ENCODE peak calls at places on chromosomes 11 and 22, in six cellular contexts. Q is HepG2, C is A549, U is K562, X is endothelial cell of umbilical vein, A is GM12878. N is an unnamed sample.

GRCh38 chr22:32606181-32606580 is 131.6 kb downstream of the FBXO7 start:
- DNase-seq in X (no peak), A (no peak), C (no peak), Q (no peak), U (no peak), N (no peak)

GRCh38 chr22:45602824-45603301 is 68.8 kb upstream of the ATXN10 start:
- DNase-seq in U (peak; percentile 88), X (no peak), C (peak; percentile 82), Q (peak; percentile 24), A (no peak), N (peak; percentile 96)

GRCh38 chr22:32904044-32904443 is 102.5 kb downstream of the TIMP3 start:
- DNase-seq in Q (peak; percentile 23), U (peak; percentile 77), C (peak; percentile 29), X (no peak), A (no peak), N (peak; percentile 40)

GRCh38 chr11:20058749-20059458 is 101.4 kb downstream of the DBX1 start:
- DNase-seq in C (no peak), A (no peak), X (no peak), U (no peak), Q (no peak), N (no peak)

GRCh38 chr11:96207459-96208449 is 135.2 kb downstream of the MAML2 start:
- DNase-seq in Q (peak; percentile 84), A (no peak), X (peak; percentile 89), U (no peak), C (no peak), N (peak; percentile 47)

GRCh38 chr11:118907051-118907748 is 18.5 kb downstream of the BCL9L start:
- DNase-seq in U (peak; percentile 80), X (peak; percentile 82), C (peak; percentile 82), A (peak; percentile 61), Q (peak; percentile 73), N (peak; percentile 83)

GRCh38 chr11:75244052-75244814 is 3.7 kb downstream of the TPBGL start:
- DNase-seq in C (no peak), A (no peak), U (no peak), X (no peak), Q (no peak), N (no peak)

GRCh38 chr11:45501980-45502545 is 163.4 kb downstream of the CHST1 start:
- DNase-seq in C (no peak), U (no peak), X (no peak), Q (no peak), A (no peak), N (peak; percentile 56)

GRCh38 chr11:126102436-126102894 is 39.8 kb upstream of the CDON start:
- DNase-seq in C (no peak), Q (peak; percentile 25), A (peak; percentile 16), X (no peak), U (peak; percentile 39), N (peak; percentile 37)

GRCh38 chr11:131744847-131745246 is 374.4 kb downstream of the NTM start:
- DNase-seq in C (no peak), Q (no peak), X (peak; percentile 71), U (no peak), A (no peak), N (no peak)

GRCh38 chr22:49720279-49720959 is 107.3 kb downstream of the BRD1 start:
- DNase-seq in U (no peak), C (no peak), Q (no peak), X (no peak), A (no peak), N (no peak)

GRCh38 chr22:21945453-21946261 is 7.0 kb downstream of the PPM1F start:
- DNase-seq in C (no peak), U (no peak), A (no peak), X (no peak), Q (no peak), N (no peak)

GRCh38 chr11:66047541-66048365 is 1.2 kb downstream of the GAL3ST3 start:
- DNase-seq in X (no peak), A (no peak), Q (no peak), U (no peak), C (no peak), N (no peak)

GRCh38 chr22:30201970-30202369 is 44.6 kb downstream of the LIF start:
- DNase-seq in X (no peak), Q (no peak), U (no peak), A (no peak), C (no peak), N (no peak)

GRCh38 chr11:5257296-5257695 is 2.7 kb upstream of the HBG2 start:
- DNase-seq in X (no peak), U (no peak), C (no peak), Q (no peak), A (no peak), N (no peak)

GRCh38 chr11:88208742-88209141 is 33.5 kb upstream of the RAB38 start:
- DNase-seq in Q (no peak), C (no peak), U (no peak), A (no peak), X (no peak), N (peak; percentile 82)

GRCh38 chr11:120168960-120169681 is 31.2 kb upstream of the TRIM29 start:
- DNase-seq in X (peak; percentile 78), C (peak; percentile 54), U (peak; percentile 90), A (no peak), Q (peak; percentile 30), N (peak; percentile 70)

GRCh38 chr11:120816711-120817110 is 207.2 kb upstream of the TBCEL start:
- DNase-seq in C (no peak), U (no peak), A (no peak), X (no peak), Q (no peak), N (no peak)

GRCh38 chr11:7060828-7061227 is 28.0 kb upstream of the RBMXL2 start:
- DNase-seq in Q (no peak), U (no peak), C (no peak), A (no peak), X (peak; percentile 68), N (no peak)
- TF ChIP-seq MAX in Q (no peak), U (no peak), C (no peak), A (no peak), X (no peak), N (no peak)

DNA sequence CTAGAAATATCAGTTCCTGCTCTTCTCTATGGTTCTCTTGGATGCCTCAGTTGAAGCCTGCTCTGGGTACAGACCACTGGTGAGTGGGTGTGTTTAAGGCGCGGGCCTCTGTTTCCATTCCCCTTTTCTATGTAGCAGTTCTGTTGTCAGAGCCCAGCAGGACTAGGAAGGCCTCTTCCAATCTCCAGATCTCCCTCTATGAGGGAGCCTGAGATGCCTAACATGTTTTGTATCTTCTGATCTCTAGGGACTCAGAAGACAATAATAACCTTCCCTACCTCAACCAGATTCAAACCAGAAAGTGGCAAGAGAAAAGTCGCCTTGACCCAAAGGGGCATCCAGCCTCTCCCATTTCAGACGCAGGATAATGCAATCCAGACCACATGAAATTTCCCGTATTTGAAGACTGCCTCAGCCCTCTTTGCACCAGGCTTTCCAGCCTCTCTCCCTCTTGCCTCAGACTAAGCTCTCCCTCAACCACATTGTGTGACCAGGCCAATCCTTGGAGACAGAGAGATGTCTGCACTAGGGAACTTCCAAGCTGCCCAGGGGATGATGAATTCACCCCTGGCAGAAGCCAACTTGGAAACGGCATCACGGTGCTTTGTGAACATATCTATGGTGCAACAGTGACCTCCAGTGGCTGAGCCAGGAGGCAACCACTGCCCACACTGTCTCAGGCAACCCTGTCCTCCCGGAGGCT is 150.1 kb upstream of the UBASH3B start:
- DNase-seq in U (peak; percentile 57), X (peak; percentile 77), Q (peak; percentile 42), A (peak; percentile 7), C (peak; percentile 73), N (peak; percentile 74)
- TF ChIP-seq POLR2A in U (no peak), X (no peak), Q (no peak), A (no peak), C (no peak), N (no peak)

GRCh38 chr11:112882494-112883381 is 78.5 kb upstream of the NCAM1 start:
- DNase-seq in X (no peak), Q (no peak), C (no peak), U (no peak), A (no peak), N (no peak)

GRCh38 chr11:112886707-112887370 is 74.4 kb upstream of the NCAM1 start:
- DNase-seq in A (no peak), X (no peak), C (no peak), U (no peak), Q (no peak), N (no peak)

GRCh38 chr11:112881461-112881860 is 79.8 kb upstream of the NCAM1 start:
- DNase-seq in C (peak; percentile 20), X (no peak), U (peak; percentile 69), Q (no peak), A (no peak), N (no peak)

GRCh38 chr11:112885744-112886706 is 75.2 kb upstream of the NCAM1 start:
- DNase-seq in U (no peak), C (no peak), X (no peak), Q (no peak), A (no peak), N (no peak)

DNA sequence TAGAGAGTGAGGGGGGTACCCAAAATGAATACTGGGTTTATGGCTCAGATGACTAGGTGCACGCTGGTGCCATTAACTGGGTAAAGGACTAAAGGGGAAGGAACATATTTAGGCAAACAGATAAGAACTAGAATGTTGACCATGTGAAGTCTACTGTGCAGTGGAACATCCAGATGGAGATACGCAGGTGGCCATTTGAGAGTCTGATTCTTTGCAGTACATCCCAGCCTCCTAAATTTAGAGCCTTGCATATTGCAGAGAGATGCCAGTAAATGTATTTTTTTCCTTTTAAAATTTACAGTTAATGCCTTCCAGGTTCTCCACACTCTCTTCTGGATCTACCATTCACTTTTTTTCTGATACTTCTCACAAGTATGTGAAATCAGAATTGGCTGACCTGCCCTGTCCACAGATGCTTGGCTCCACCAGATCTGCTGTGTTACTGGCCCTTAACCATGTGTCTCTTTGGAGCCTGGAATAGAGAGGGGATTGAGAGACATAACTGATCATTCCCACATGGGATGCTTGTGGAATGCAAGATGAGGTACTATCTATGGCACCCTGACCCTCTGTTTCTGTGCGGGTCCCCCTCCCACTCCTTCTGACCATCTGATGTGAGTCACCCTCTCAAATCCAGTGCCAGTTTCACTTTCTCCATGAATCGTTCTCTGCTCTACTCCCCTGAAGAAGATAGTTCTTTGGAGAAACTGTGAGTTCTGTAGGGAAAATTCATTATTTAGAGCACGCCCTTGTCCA is 77.0 kb upstream of the NCAM1 start:
- DNase-seq in U (no peak), C (no peak), Q (no peak), X (no peak), A (no peak), N (no peak)
- TF ChIP-seq MYC in U (no peak), C (no peak), Q (no peak), X (no peak), A (no peak), N (no peak)

DNA sequence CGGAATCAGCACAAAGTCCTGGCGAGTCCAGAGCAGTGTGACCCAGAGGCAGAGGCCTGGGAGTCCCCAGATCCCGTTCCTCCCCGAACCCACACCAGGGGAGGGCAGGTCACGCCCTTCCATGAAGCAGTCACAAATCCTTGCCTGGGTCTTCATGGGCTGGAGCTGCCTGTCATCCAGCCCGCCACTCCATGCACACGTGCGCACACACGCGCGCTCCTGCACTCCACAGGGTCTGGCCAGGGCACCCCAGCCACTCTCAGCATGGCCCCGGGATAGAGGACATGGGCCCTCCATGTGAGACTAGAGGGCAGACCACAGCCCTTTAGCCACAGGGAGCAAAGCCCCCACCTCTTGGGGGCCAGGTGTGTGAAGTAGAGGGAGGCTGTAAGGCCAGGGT is 5.7 kb upstream of the TNFRSF13C start:
- DNase-seq in U (no peak), A (no peak), X (no peak), Q (no peak), C (no peak), N (no peak)
- TF ChIP-seq MAX in U (no peak), A (no peak), X (no peak), Q (no peak), C (no peak), N (no peak)

GRCh38 chr22:41021655-41022454 is 70.5 kb upstream of the EP300 start:
- DNase-seq in U (peak; percentile 79), Q (peak; percentile 36), A (no peak), X (peak; percentile 17), C (peak; percentile 64), N (peak; percentile 87)
- TF ChIP-seq POLR2A in U (peak; percentile 80), Q (peak; percentile 38), A (peak; percentile 67), X (no peak), C (peak; percentile 29), N (peak; percentile 50)

GRCh38 chr11:48036466-48036865 is 56.1 kb downstream of the PTPRJ start:
- DNase-seq in C (no peak), X (no peak), A (no peak), U (no peak), Q (no peak), N (no peak)
- TF ChIP-seq MYC in C (no peak), X (no peak), A (no peak), U (no peak), Q (no peak), N (no peak)